ENCODE peak calls at places on chromosomes 7 and 10, in six cellular contexts. N is AG10803, Z is astrocyte, V is mammary epithelial cell, W is choroid plexus epithelial cell, T is nephron progenitor cell. F is an unnamed sample.
A peak's percentile ranks its signal among the peaks of the same experiment; 100 is the strongest.

GRCh38 chr10:45545150-45545549 is 127.4 kb downstream of the ZFAND4 start:
- DNase-seq in N (no peak), Z (no peak), V (no peak), W (no peak), T (no peak), F (no peak)

GRCh38 chr10:11180228-11180627 is 162.6 kb downstream of the CELF2 start:
- DNase-seq in N (no peak), Z (no peak), V (no peak), W (no peak), T (no peak), F (peak; percentile 64)

GRCh38 chr7:107313355-107313754 is 144.6 kb downstream of the HBP1 start:
- DNase-seq in N (no peak), Z (no peak), V (no peak), W (no peak), T (no peak), F (no peak)

GRCh38 chr7:6556196-6556595 is 4.9 kb upstream of the GRID2IP start:
- DNase-seq in N (no peak), Z (no peak), V (no peak), W (no peak), T (no peak), F (no peak)

GRCh38 chr7:77980087-77980713 is 181.6 kb downstream of the PHTF2 start:
- DNase-seq in N (no peak), Z (no peak), V (no peak), W (no peak), T (no peak), F (no peak)

GRCh38 chr7:34728156-34728555 is 70.1 kb downstream of the NPSR1 start:
- DNase-seq in N (no peak), Z (no peak), V (no peak), W (no peak), T (no peak), F (no peak)

GRCh38 chr7:117871778-117872538 is 1.3 kb downstream of the CTTNBP2 start:
- DNase-seq in N (no peak), Z (no peak), V (no peak), W (peak; percentile 5), T (peak; percentile 51), F (no peak)

GRCh38 chr10:3825862-3826351 is 40.9 kb upstream of the KLF6 start:
- DNase-seq in N (no peak), Z (no peak), V (no peak), W (no peak), T (no peak), F (no peak)

GRCh38 chr7:67392596-67393438 is 396.2 kb downstream of the TYW1 start:
- DNase-seq in N (no peak), Z (no peak), V (no peak), W (no peak), T (no peak), F (no peak)

DNA sequence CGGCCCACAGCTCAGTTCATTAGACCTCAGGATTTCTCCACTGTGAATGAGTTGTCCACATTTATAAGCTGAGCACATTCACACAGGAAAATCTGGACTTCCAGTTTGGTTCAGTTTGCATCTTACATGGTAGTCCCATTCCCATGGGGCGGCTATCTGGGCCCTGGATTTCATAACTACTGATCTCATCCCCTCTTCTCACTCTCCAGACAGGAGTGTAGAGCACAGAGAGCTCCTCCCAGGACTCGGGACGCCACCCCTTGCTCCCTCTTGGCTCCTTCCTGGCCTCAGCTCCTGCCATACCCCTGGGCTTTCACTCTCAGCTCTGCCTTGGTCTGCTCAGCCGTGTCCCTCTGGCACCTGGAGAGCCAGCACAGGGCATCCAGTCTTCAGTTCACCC is 117.6 kb upstream of the TCERG1L start:
- DNase-seq in N (no peak), Z (no peak), V (no peak), W (no peak), T (no peak), F (no peak)
- TF ChIP-seq CTCF in N (no peak), Z (no peak), V (no peak), W (no peak), T (no peak), F (no peak)

GRCh38 chr7:100632951-100633717 is 8.2 kb downstream of the TFR2 start:
- DNase-seq in N (peak; percentile 13), Z (no peak), V (peak; percentile 12), W (peak; percentile 12), T (peak; percentile 59), F (peak; percentile 37)
- TF ChIP-seq CTCF in N (peak; percentile 27), Z (no peak), V (peak; percentile 19), W (peak; percentile 36), T (peak; percentile 38), F (peak; percentile 31)

DNA sequence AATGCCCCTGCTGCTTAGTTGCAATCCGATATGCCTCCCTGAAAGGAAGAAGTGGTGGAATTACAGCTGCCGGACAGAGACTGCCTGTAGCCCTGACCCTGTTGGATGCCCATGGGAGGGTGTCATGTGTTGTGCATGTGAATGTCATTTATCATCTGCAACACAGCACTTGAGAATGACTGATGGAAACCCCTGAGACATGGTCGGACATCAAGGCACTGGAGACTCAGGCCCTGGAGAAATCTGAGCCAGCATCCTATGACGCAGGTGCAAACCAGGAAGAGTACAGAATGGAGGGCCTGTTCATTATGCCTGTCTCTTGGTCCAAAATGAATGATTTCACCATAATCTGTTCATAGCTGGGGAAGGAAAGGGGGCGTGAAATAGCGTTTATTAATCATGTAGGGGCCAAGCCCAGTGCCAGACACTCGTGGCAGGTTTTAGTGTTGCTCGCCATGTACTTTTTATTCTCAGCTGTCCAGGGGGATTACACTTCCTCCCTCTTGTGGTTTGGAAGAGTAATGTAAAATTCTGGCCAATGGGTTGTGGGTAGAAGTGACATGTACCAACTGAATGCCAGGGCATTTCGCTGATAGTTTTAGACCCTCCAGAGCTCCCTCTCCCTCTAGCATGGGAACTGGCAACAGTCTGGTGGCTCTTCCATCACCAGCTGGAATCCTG is 23.0 kb upstream of the LEP start:
- DNase-seq in N (peak; percentile 20), Z (peak; percentile 45), V (no peak), W (no peak), T (no peak), F (no peak)
- TF ChIP-seq CTCF in N (peak; percentile 13), Z (no peak), V (no peak), W (peak; percentile 30), T (peak; percentile 17), F (no peak)

GRCh38 chr10:64091889-64092288 is 570.7 kb downstream of the REEP3 start:
- DNase-seq in N (peak; percentile 4), Z (no peak), V (no peak), W (peak; percentile 1), T (no peak), F (no peak)
- TF ChIP-seq CTCF in N (peak; percentile 17), Z (no peak), V (no peak), W (peak; percentile 4), T (peak; percentile 31), F (no peak)

GRCh38 chr10:23694921-23695824 is 256.3 kb downstream of the OTUD1 start:
- DNase-seq in N (no peak), Z (no peak), V (no peak), W (no peak), T (peak; percentile 64), F (no peak)

GRCh38 chr10:23694446-23694920 is 255.6 kb downstream of the OTUD1 start:
- DNase-seq in N (no peak), Z (no peak), V (peak; percentile 23), W (no peak), T (peak; percentile 69), F (no peak)

GRCh38 chr10:23695825-23696420 is 257.0 kb downstream of the OTUD1 start:
- DNase-seq in N (no peak), Z (no peak), V (no peak), W (no peak), T (peak; percentile 39), F (no peak)

GRCh38 chr10:23693895-23694294 is 255.0 kb downstream of the OTUD1 start:
- DNase-seq in N (no peak), Z (no peak), V (no peak), W (no peak), T (peak; percentile 27), F (no peak)

GRCh38 chr10:23693398-23693797 is 254.5 kb downstream of the OTUD1 start:
- DNase-seq in N (no peak), Z (no peak), V (peak; percentile 9), W (no peak), T (peak; percentile 76), F (no peak)
- TF ChIP-seq CTCF in N (no peak), Z (no peak), V (no peak), W (no peak), T (peak; percentile 35), F (no peak)

F was measured in natural killer cell.